ENCODE peak calls at places on chromosomes 13 and 19, in nine cellular contexts. I is H9, U is foreskin keratinocyte, P is heart left ventricle, W is brain microvascular endothelial cell, Q is mammary epithelial cell, G is HCT116, V is GM23338, B is upper lobe of right lung. H is an unnamed sample.

GRCh38 chr19:35431147-35431807 is 16.8 kb upstream of the FFAR2 start:
- DNase-seq in G (no peak), B (no peak), U (no peak), I (no peak), P (no peak), Q (no peak), V (no peak), W (no peak), H (no peak)

GRCh38 chr13:99376132-99376531 is 68.9 kb upstream of the GPR183 start:
- DNase-seq in I (no peak), U (no peak), Q (no peak), V (no peak), P (no peak), G (no peak), B (no peak), W (no peak), H (no peak)

GRCh38 chr13:92573467-92574057 is 653.0 kb upstream of the GPC6 start:
- DNase-seq in I (peak; percentile 50), P (no peak), V (peak; percentile 84), G (no peak), W (peak; percentile 11), Q (no peak), B (no peak), U (no peak), H (no peak)

GRCh38 chr13:97631158-97631557 is 197.2 kb downstream of the RAP2A start:
- DNase-seq in B (no peak), I (peak; percentile 74), P (no peak), U (no peak), V (peak; percentile 67), Q (no peak), G (no peak), W (no peak), H (no peak)

GRCh38 chr13:21817878-21818277 is 147.0 kb downstream of the FGF9 start:
- DNase-seq in W (no peak), B (peak; percentile 64), G (no peak), P (no peak), U (no peak), V (no peak), Q (no peak), I (no peak), H (no peak)

GRCh38 chr19:10812902-10813404 is 23.1 kb downstream of the TMED1 start:
- DNase-seq in B (no peak), V (no peak), Q (peak; percentile 59), G (no peak), W (peak; percentile 93), I (no peak), P (peak; percentile 43), U (peak; percentile 15), H (peak; percentile 38)

GRCh38 chr19:30226464-30227070 is 145.6 kb upstream of the ZNF536 start:
- DNase-seq in Q (no peak), G (no peak), U (no peak), I (no peak), B (no peak), V (peak; percentile 32), P (no peak), W (no peak), H (no peak)

GRCh38 chr19:29917911-29918310 is 24.1 kb upstream of the URI1 start:
- DNase-seq in P (no peak), I (no peak), V (peak; percentile 18), B (no peak), G (no peak), W (no peak), U (no peak), Q (no peak), H (no peak)

DNA sequence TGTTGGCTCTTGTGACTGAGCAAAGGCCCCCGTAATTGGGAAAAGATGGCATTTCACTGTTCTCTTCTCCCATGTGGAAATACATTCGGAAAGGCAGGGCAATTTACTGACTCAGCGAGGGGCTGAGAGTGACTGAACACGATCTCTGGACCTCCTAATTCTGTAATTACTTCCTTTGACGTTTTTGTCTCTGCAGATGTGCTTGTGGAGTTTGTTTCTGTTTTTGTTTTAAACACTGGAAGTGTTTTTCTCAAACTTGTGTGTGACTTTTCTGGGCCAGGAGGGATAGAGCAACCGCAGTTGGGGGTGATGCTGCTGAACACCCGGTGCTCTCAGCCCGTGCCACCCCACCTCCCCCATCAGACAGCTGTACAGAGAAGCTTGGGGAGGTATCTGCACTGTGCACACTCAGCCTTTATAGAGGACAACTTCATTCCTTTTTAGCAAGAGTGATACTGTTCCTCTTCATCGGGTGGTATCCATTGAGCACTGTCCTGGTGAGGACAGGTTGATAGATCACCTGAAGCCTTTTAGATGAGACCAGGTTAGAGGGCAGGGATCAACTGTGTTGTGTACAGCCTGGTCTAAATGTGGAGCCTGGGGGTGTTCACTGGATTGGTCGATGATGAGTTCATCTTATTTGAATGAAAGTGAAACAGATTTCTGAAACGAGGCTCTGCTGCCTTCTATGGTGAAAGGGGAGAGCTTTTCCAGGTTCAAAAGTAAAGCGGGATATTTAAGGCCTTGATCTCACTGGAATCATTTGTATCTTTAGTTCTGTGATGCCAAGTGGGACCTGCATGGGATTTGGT is 117.4 kb downstream of the ESD start:
- DNase-seq in I (no peak), P (no peak), W (peak; percentile 59), G (no peak), B (no peak), Q (no peak), V (no peak), U (no peak), H (no peak)
- H3K27ac ChIP-seq in I (no peak overlapping the region), P (peak overlapping the region; percentile 76), W (peak overlapping the region; percentile 42), G (no peak overlapping the region), B (peak overlapping the region; percentile 17), Q (no peak overlapping the region), V (no peak overlapping the region), U (no peak overlapping the region), H (no peak overlapping the region)

GRCh38 chr19:2254052-2254872 is 2.0 kb downstream of the JSRP1 start:
- DNase-seq in G (no peak), U (no peak), W (no peak), B (no peak), I (peak; percentile 79), Q (no peak), V (peak; percentile 89), P (no peak), H (no peak)
- TF ChIP-seq CTCF in G (no peak), U (peak; percentile 19), W (peak; percentile 77), B (peak; percentile 19), I (peak; percentile 77), Q (no peak), V (peak; percentile 75), P (no peak), H (no peak)

GRCh38 chr19:4014541-4015491 is 7.3 kb downstream of the PIAS4 start:
- DNase-seq in V (peak; percentile 70), U (no peak), G (no peak), P (peak; percentile 69), I (peak; percentile 84), W (no peak), B (peak; percentile 63), Q (no peak), H (no peak)

GRCh38 chr19:4016486-4016885 is 8.9 kb downstream of the PIAS4 start:
- DNase-seq in V (no peak), U (no peak), I (no peak), G (no peak), Q (no peak), P (no peak), B (no peak), W (no peak), H (no peak)

GRCh38 chr19:4013886-4014540 is 6.5 kb downstream of the PIAS4 start:
- DNase-seq in G (no peak), P (no peak), Q (no peak), I (no peak), B (no peak), U (no peak), W (no peak), V (no peak), H (no peak)

GRCh38 chr19:4016903-4017638 is 9.5 kb downstream of the PIAS4 start:
- DNase-seq in G (no peak), I (no peak), W (no peak), Q (no peak), P (no peak), U (no peak), V (no peak), B (no peak), H (no peak)

GRCh38 chr19:4015705-4016402 is 8.3 kb downstream of the PIAS4 start:
- DNase-seq in U (no peak), I (no peak), B (peak; percentile 63), W (no peak), V (no peak), G (no peak), Q (no peak), P (no peak), H (no peak)
- H3K27ac ChIP-seq in U (no peak overlapping the region), I (no peak overlapping the region), B (peak overlapping the region; percentile 8), W (no peak overlapping the region), V (no peak overlapping the region), G (no peak overlapping the region), Q (no peak overlapping the region), P (peak overlapping the region; percentile 82), H (no peak overlapping the region)

GRCh38 chr13:38848360-38848759 is 142.3 kb downstream of the STOML3 start:
- DNase-seq in B (no peak), V (no peak), I (no peak), P (no peak), Q (no peak), U (no peak), G (no peak), W (no peak), H (no peak)
- TF ChIP-seq CTCF in B (no peak), V (no peak), I (no peak), P (no peak), Q (no peak), U (no peak), G (no peak), W (no peak), H (no peak)